ENCODE peak calls at places on chromosomes 6 and 20, in eight cellular contexts. O is tibial nerve, J is suprapubic skin, X is A549, W is HepG2, S is uterus, V is stomach, D is IMR-90. B is an unnamed sample. For H3K4me1 and H3K9me3, the result is how much of the 10 kb centered on the place peaks cover.

GRCh38 chr20:58223358-58223941 is 5.0 kb downstream of the ANKRD60 start:
- DNase-seq in W (no peak), O (no peak), X (no peak), J (no peak), S (no peak), D (no peak), V (no peak), B (no peak)

GRCh38 chr6:37507690-37508421 is 8.2 kb upstream of the CCDC167 start:
- DNase-seq in V (no peak), X (no peak), S (no peak), O (no peak), D (no peak), J (no peak), W (no peak), B (no peak)

GRCh38 chr6:68729377-68729903 is 94.4 kb downstream of the ADGRB3 start:
- DNase-seq in D (no peak), S (no peak), X (no peak), O (no peak), V (no peak), J (no peak), W (no peak), B (no peak)

GRCh38 chr6:168016756-168017525 is 19.5 kb downstream of the KIF25 start:
- DNase-seq in X (no peak), W (no peak), J (no peak), V (no peak), D (no peak), O (no peak), S (no peak), B (no peak)

GRCh38 chr20:19735446-19735845 is 22.6 kb upstream of the RIN2 start:
- DNase-seq in S (peak), X (peak), D (peak), W (peak), J (peak), V (peak), O (peak), B (peak)

GRCh38 chr20:38806855-38807655 is 1.6 kb downstream of the PPP1R16B start:
- DNase-seq in O (no peak), X (no peak), W (no peak), J (no peak), D (no peak), S (no peak), V (no peak), B (no peak)

GRCh38 chr20:5198651-5198924 is 71.8 kb downstream of the CDS2 start:
- DNase-seq in J (no peak), X (no peak), O (no peak), S (no peak), W (no peak), D (no peak), V (no peak), B (no peak)

GRCh38 chr6:163412345-163412744 is 2.2 kb upstream of the QKI start:
- DNase-seq in W (no peak), O (no peak), X (no peak), D (no peak), V (no peak), S (no peak), J (no peak), B (no peak)

GRCh38 chr6:41736800-41737555 is 1.6 kb upstream of the TFEB start:
- DNase-seq in D (no peak), X (no peak), J (no peak), W (no peak), V (peak), S (no peak), O (no peak), B (no peak)

GRCh38 chr6:169087436-169088046 is 166.1 kb downstream of the THBS2 start:
- DNase-seq in O (no peak), W (no peak), V (no peak), J (no peak), D (peak), X (no peak), S (no peak), B (no peak)

GRCh38 chr20:18225652-18226051 is 62.7 kb upstream of the ZNF133 start:
- DNase-seq in W (no peak), D (no peak), X (no peak), V (no peak), J (no peak), O (no peak), S (no peak), B (no peak)

GRCh38 chr6:2875840-2876207 is 27.3 kb downstream of the SERPINB9 start:
- DNase-seq in J (no peak), O (no peak), X (no peak), V (no peak), S (no peak), W (no peak), D (no peak), B (no peak)

GRCh38 chr20:433300-433975 is 25.3 kb downstream of the RBCK1 start:
- DNase-seq in J (no peak), W (no peak), X (no peak), D (no peak), S (no peak), V (no peak), O (no peak), B (no peak)

GRCh38 chr6:13314806-13315205 is 13.5 kb downstream of the TBC1D7 start:
- DNase-seq in S (no peak), J (no peak), D (no peak), V (no peak), O (no peak), W (no peak), X (no peak), B (no peak)

GRCh38 chr6:159692303-159693127 is 526 bp downstream of the SOD2 start:
- DNase-seq in D (peak), O (peak), V (peak), W (peak), J (no peak), S (no peak), X (peak), B (no peak)

GRCh38 chr20:62765432-62766070 is 30.7 kb upstream of the MRGBP start:
- DNase-seq in W (no peak), O (no peak), J (no peak), V (no peak), D (no peak), S (no peak), X (no peak), B (no peak)

GRCh38 chr20:46021361-46022359 is 7.4 kb upstream of the SLC12A5 start:
- DNase-seq in O (no peak), S (no peak), W (peak), V (peak), D (no peak), X (peak), J (no peak), B (no peak)

GRCh38 chr6:3755637-3756515 is 4.4 kb upstream of the PXDC1 start:
- DNase-seq in O (no peak), W (no peak), S (no peak), J (peak), V (no peak), X (no peak), D (no peak), B (no peak)

GRCh38 chr6:1400126-1400850 is 10.9 kb downstream of the FOXF2 start:
- DNase-seq in X (no peak), O (no peak), J (peak), V (peak), D (no peak), W (no peak), S (no peak), B (no peak)

GRCh38 chr6:81790034-81790433 is 37.6 kb upstream of the TENT5A start:
- DNase-seq in O (no peak), X (no peak), S (no peak), D (no peak), J (no peak), V (no peak), W (no peak), B (no peak)

GRCh38 chr20:44392776-44393607 is 37.5 kb downstream of the HNF4A start:
- DNase-seq in O (no peak), S (no peak), J (no peak), D (no peak), V (no peak), X (no peak), W (peak), B (no peak)

GRCh38 chr6:93416575-93417420 is 2.6 kb downstream of the EPHA7 start:
- DNase-seq in S (no peak), V (no peak), O (no peak), W (no peak), X (peak), J (no peak), D (no peak), B (no peak)

GRCh38 chr6:144534123-144534676 is 249.1 kb downstream of the UTRN start:
- DNase-seq in X (no peak), S (no peak), W (no peak), J (no peak), V (no peak), O (no peak), D (peak), B (peak)

GRCh38 chr20:38363004-38363747 is 16.9 kb downstream of the LBP start:
- DNase-seq in D (no peak), V (no peak), X (no peak), O (no peak), W (no peak), S (no peak), J (no peak), B (no peak)

GRCh38 chr6:8215631-8216030 is 113.3 kb upstream of the EEF1E1 start:
- DNase-seq in W (no peak), D (peak), S (no peak), O (no peak), V (no peak), X (no peak), J (no peak), B (no peak)

GRCh38 chr6:90078513-90079289 is 184.4 kb downstream of the GJA10 start:
- DNase-seq in J (no peak), X (no peak), D (no peak), V (no peak), W (no peak), S (no peak), O (no peak), B (no peak)

GRCh38 chr6:36119927-36120477 is 10.3 kb upstream of the MAPK13 start:
- DNase-seq in W (no peak), V (no peak), O (no peak), J (no peak), D (no peak), S (no peak), X (no peak), B (no peak)
- H3K4me1 ChIP-seq in W (under half), V (half or more), O (under half), J (under half), D (under half), S (under half), X (under half), B (under half)

GRCh38 chr6:47477497-47478232 is at the start of gene CD2AP:
- DNase-seq in V (peak), X (peak), J (peak), W (peak), D (peak), S (peak), O (peak), B (peak)

GRCh38 chr6:47479874-47480273 is 2.3 kb downstream of the CD2AP start:
- DNase-seq in W (no peak), J (no peak), D (no peak), S (no peak), O (no peak), X (no peak), V (no peak), B (no peak)

GRCh38 chr6:47476794-47477496 is 644 bp upstream of the CD2AP start:
- DNase-seq in O (no peak), V (no peak), D (no peak), J (no peak), X (no peak), W (peak), S (no peak), B (no peak)

GRCh38 chr6:47479156-47479541 is 1.6 kb downstream of the CD2AP start:
- DNase-seq in J (no peak), O (no peak), S (no peak), V (no peak), W (no peak), D (peak), X (no peak), B (no peak)

GRCh38 chr6:47478233-47479155 is 905 bp downstream of the CD2AP start:
- DNase-seq in X (peak), O (peak), S (no peak), V (no peak), W (peak), J (peak), D (peak), B (no peak)
- TF ChIP-seq POLR2A in X (no peak), O (no peak), S (no peak), V (no peak), W (peak), J (peak), D (no peak), B (no peak)

DNA sequence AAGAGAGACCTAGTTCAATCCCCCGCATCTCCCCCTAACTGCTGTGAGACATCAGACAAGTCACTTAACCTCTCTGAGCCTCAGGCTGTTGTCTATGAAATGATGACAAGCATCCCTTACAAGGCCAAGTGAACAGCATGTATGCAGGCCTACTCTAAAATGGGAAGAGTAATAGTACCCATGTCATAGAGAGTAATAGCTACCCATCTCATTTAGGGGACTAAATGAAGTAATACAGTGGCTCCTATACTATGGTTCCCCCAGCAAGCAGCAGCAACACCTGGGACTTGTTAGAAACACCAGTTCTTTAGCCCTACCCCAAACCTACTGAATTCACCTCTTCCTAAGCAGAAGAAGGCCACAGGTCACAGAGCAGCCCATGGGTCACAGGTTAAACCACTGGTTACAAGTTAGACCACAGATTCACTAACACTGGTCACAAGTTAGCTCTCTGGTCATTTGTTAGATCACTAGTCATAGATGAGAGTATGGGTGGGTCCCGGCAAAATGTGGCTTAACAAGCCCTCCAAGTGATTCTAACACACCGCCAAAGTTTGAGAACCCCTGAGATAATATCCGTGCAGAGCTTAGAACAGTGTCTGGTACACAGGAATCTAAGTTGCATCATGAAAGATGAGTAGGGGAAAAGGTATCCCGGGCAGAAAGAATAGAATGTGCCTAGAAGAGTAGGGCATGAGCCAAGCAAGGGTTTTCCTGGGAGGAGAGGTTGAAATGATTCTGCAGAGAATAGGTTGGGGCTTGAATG is 1.4 kb downstream of the DEFB124 start:
- DNase-seq in O (no peak), W (no peak), J (no peak), D (no peak), V (no peak), X (no peak), S (no peak), B (no peak)
- H3K9me3 ChIP-seq in O (under half), W (under half), J (under half), D (under half), V (under half), X (under half), S (under half), B (under half)

DNA sequence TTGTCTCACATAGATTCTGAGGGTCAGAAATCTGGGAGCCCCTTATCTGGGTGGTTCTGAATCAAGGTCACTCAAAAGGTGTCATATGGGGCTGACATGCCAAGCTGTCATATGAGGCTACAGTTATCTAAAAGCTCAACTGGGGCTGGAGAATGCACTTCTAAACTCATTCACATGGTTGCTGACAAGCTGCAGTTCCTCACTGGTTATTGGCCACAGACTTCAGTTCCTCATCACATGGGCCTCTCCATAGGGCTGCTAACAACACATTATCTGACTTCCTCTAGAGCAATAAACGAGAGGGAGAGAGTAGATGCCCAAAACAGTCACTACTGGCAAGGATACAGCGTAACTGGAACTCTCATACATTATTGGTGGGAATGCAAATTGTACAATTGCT is 7.4 kb upstream of the CGA start:
- DNase-seq in W (no peak), S (no peak), J (no peak), V (no peak), D (no peak), X (no peak), O (no peak), B (no peak)
- H3K4me1 ChIP-seq in W (under half), S (under half), J (under half), V (under half), D (under half), X (under half), O (under half), B (under half)